ENCODE peak calls at places on chromosomes 3 and 15, in eight cellular contexts. E is activated naive CD8-positive, alpha-beta T cell treated with anti-CD3 and anti-CD28 coated beads, Interleukin-2, amount 50 U/mL, for 24 hours; G is CD4-positive, alpha-beta T cell; J is GM04504; C is hepatocyte; I is fibroblast of mammary gland; O is stimulated activated CD4-positive, alpha-beta T cell treated with anti-CD3 and anti-CD28 coated beads, Interleukin-12 subunit alpha, Interleukin-12 subunit beta, amount 100 ng/mL, for 4 hours; V is DMS153. R is an unnamed sample.

GRCh38 chr15:96362759-96363678 is 32.5 kb downstream of the NR2F2 start:
- DNase-seq in E (no peak), G (no peak), J (no peak), C (no peak), I (no peak), O (no peak), V (no peak), R (no peak)

GRCh38 chr15:48112242-48112641 is 8.5 kb upstream of the SLC24A5 start:
- DNase-seq in E (no peak), G (no peak), J (no peak), C (peak), I (peak), O (no peak), V (peak), R (no peak)

GRCh38 chr3:48899298-48899697 is 616 bp upstream of the SLC25A20 start:
- DNase-seq in E (peak), G (no peak), J (no peak), C (no peak), I (no peak), O (no peak), V (no peak), R (no peak)

GRCh38 chr3:57597973-57598351 is 818 bp upstream of the ARF4 start:
- DNase-seq in E (no peak), G (no peak), J (no peak), C (peak), I (no peak), O (no peak), V (no peak), R (no peak)

GRCh38 chr15:68637755-68638405 is 59.1 kb downstream of the CORO2B start:
- DNase-seq in E (no peak), G (no peak), J (no peak), C (no peak), I (peak), O (no peak), V (no peak), R (no peak)

GRCh38 chr3:180804871-180805430 is 107.5 kb upstream of the FXR1 start:
- DNase-seq in E (no peak), G (no peak), J (no peak), C (peak), I (peak), O (no peak), V (peak), R (peak)

GRCh38 chr3:127889976-127890650 is 24.9 kb upstream of the KBTBD12 start:
- DNase-seq in E (no peak), G (no peak), J (no peak), C (peak), I (peak), O (no peak), V (no peak), R (no peak)

GRCh38 chr3:10762611-10763247 is 53.3 kb upstream of the SLC6A11 start:
- DNase-seq in E (no peak), G (no peak), J (no peak), C (no peak), I (no peak), O (no peak), V (no peak), R (no peak)

GRCh38 chr15:50145451-50145872 is 26.4 kb upstream of the ATP8B4 start:
- DNase-seq in E (no peak), G (no peak), J (peak), C (peak), I (peak), O (no peak), V (peak), R (peak)

GRCh38 chr3:157247391-157247790 is 87.4 kb upstream of the CCNL1 start:
- DNase-seq in E (no peak), G (no peak), J (no peak), C (no peak), I (no peak), O (no peak), V (no peak), R (no peak)

GRCh38 chr3:183455064-183455463 is 26.6 kb upstream of the MCF2L2 start:
- DNase-seq in E (no peak), G (no peak), J (no peak), C (no peak), I (peak), O (no peak), V (no peak), R (no peak)

GRCh38 chr15:100350434-100351226 is 8.9 kb upstream of the ADAMTS17 start:
- DNase-seq in E (no peak), G (no peak), J (no peak), C (peak), I (peak), O (no peak), V (peak), R (peak)

GRCh38 chr3:196920733-196921132 is 21.6 kb downstream of the NCBP2 start:
- DNase-seq in E (no peak), G (no peak), J (no peak), C (no peak), I (no peak), O (no peak), V (no peak), R (no peak)

GRCh38 chr15:64430000-64430735 is 30.2 kb upstream of the ZNF609 start:
- DNase-seq in E (peak), G (peak), J (peak), C (peak), I (peak), O (no peak), V (peak), R (peak)

GRCh38 chr15:75207618-75208500 is 6.2 kb downstream of the C15orf39 start:
- DNase-seq in E (no peak), G (no peak), J (no peak), C (no peak), I (no peak), O (no peak), V (no peak), R (no peak)

GRCh38 chr3:195137638-195138588 is 133.0 kb downstream of the XXYLT1 start:
- DNase-seq in E (no peak), G (no peak), J (no peak), C (no peak), I (no peak), O (no peak), V (no peak), R (no peak)

GRCh38 chr15:84151205-84151931 is 84.2 kb upstream of the GOLGA6L4 start:
- DNase-seq in E (no peak), G (no peak), J (no peak), C (no peak), I (no peak), O (no peak), V (no peak), R (no peak)

GRCh38 chr3:184666422-184666821 is 45.4 kb downstream of the MAGEF1 start:
- DNase-seq in E (no peak), G (no peak), J (no peak), C (peak), I (no peak), O (no peak), V (peak), R (no peak)

GRCh38 chr3:8938021-8938420 is 25.3 kb downstream of the RAD18 start:
- DNase-seq in E (no peak), G (no peak), J (no peak), C (peak), I (peak), O (no peak), V (no peak), R (no peak)

GRCh38 chr3:133384331-133385027 is 15.4 kb upstream of the BFSP2 start:
- DNase-seq in E (peak), G (no peak), J (no peak), C (peak), I (peak), O (peak), V (no peak), R (no peak)

GRCh38 chr3:11514191-11514770 is 129.4 kb downstream of the VGLL4 start:
- DNase-seq in E (no peak), G (no peak), J (peak), C (peak), I (peak), O (no peak), V (peak), R (peak)

GRCh38 chr3:66441124-66441523 is 59.7 kb downstream of the LRIG1 start:
- DNase-seq in E (no peak), G (no peak), J (no peak), C (no peak), I (peak), O (no peak), V (no peak), R (no peak)

GRCh38 chr15:95208988-95209387 is 977.6 kb downstream of the MCTP2 start:
- DNase-seq in E (no peak), G (no peak), J (no peak), C (no peak), I (peak), O (no peak), V (no peak), R (no peak)

GRCh38 chr3:16697437-16698258 is 92.4 kb upstream of the DAZL start:
- DNase-seq in E (no peak), G (no peak), J (no peak), C (peak), I (peak), O (no peak), V (no peak), R (no peak)

GRCh38 chr3:24111711-24112110 is 166.6 kb downstream of the NR1D2 start:
- DNase-seq in E (no peak), G (no peak), J (no peak), C (no peak), I (peak), O (no peak), V (no peak), R (no peak)

GRCh38 chr3:170697803-170698350 is 112.0 kb upstream of the SLC7A14 start:
- DNase-seq in E (no peak), G (no peak), J (no peak), C (no peak), I (no peak), O (no peak), V (peak), R (no peak)

GRCh38 chr3:88985491-88985890 is 121.9 kb upstream of the EPHA3 start:
- DNase-seq in E (no peak), G (no peak), J (no peak), C (no peak), I (no peak), O (no peak), V (no peak), R (no peak)

GRCh38 chr3:25515131-25515530 is 87.1 kb downstream of the RARB start:
- DNase-seq in E (no peak), G (no peak), J (no peak), C (no peak), I (peak), O (no peak), V (no peak), R (no peak)

GRCh38 chr3:46297658-46298423 is 55.6 kb downstream of the CCR3 start:
- DNase-seq in E (no peak), G (no peak), J (no peak), C (no peak), I (peak), O (no peak), V (no peak), R (no peak)

GRCh38 chr3:103025880-103026279 is 591.1 kb downstream of the ZPLD1 start:
- DNase-seq in E (no peak), G (no peak), J (no peak), C (no peak), I (no peak), O (no peak), V (no peak), R (no peak)

GRCh38 chr15:69031013-69032001 is 16.8 kb downstream of the NOX5 start:
- DNase-seq in E (peak), G (no peak), J (no peak), C (peak), I (peak), O (peak), V (no peak), R (no peak)

GRCh38 chr3:4584537-4585249 is 91.5 kb downstream of the ITPR1 start:
- DNase-seq in E (peak), G (no peak), J (no peak), C (no peak), I (peak), O (no peak), V (no peak), R (no peak)

GRCh38 chr3:28745904-28746617 is 397.4 kb upstream of the AZI2 start:
- DNase-seq in E (no peak), G (no peak), J (peak), C (no peak), I (peak), O (no peak), V (no peak), R (no peak)

R was measured in AG04449.